ENCODE peak calls at places on chromosomes 13 and 19, in four cellular contexts. Q is NCI-H1417; H is hypothalamus; N is activated naive CD8-positive, alpha-beta T cell treated with anti-CD3 and anti-CD28 coated beads for 36 hours. J is an unnamed sample.

GRCh38 chr13:27794921-27795717 is 2.8 kb downstream of the GSX1 start:
- DNase-seq in Q (no peak), H (no peak), N (no peak), J (no peak)

GRCh38 chr13:30159446-30159839 is 147.9 kb downstream of the KATNAL1 start:
- DNase-seq in Q (no peak), H (no peak), N (peak; percentile 64), J (no peak)

GRCh38 chr19:4013886-4014540 is 6.5 kb downstream of the PIAS4 start:
- DNase-seq in Q (no peak), H (no peak), N (no peak), J (no peak)

GRCh38 chr19:16825312-16826168 is 3.7 kb upstream of the SIN3B start:
- DNase-seq in Q (no peak), H (no peak), N (no peak), J (peak; percentile 59)

GRCh38 chr19:2775556-2776430 is 7.3 kb downstream of the SGTA start:
- DNase-seq in Q (no peak), H (no peak), N (peak; percentile 78), J (no peak)

GRCh38 chr19:18453269-18454024 is 15.5 kb upstream of the ISYNA1 start:
- DNase-seq in Q (no peak), H (no peak), N (no peak), J (no peak)

GRCh38 chr19:748274-748598 is 2.7 kb upstream of the MISP start:
- DNase-seq in Q (no peak), H (no peak), N (no peak), J (no peak)

GRCh38 chr19:19403373-19403901 is 2.0 kb upstream of the GATAD2A start:
- DNase-seq in Q (peak; percentile 79), H (no peak), N (peak; percentile 31), J (no peak)

GRCh38 chr19:17483605-17484002 is 13.3 kb downstream of the SLC27A1 start:
- DNase-seq in Q (no peak), H (no peak), N (no peak), J (no peak)

GRCh38 chr13:80400164-80400767 is 59.3 kb upstream of the SPRY2 start:
- DNase-seq in Q (peak; percentile 68), H (no peak), N (no peak), J (no peak)

GRCh38 chr13:26759907-26760834 is at the start of gene GPR12:
- DNase-seq in Q (peak; percentile 43), H (no peak), N (peak; percentile 5), J (peak; percentile 14)

GRCh38 chr19:39645800-39646411 is 9.8 kb upstream of the LGALS16 start:
- DNase-seq in Q (no peak), H (no peak), N (peak; percentile 14), J (no peak)

GRCh38 chr13:109844396-109844795 is 58.0 kb upstream of the IRS2 start:
- DNase-seq in Q (peak; percentile 21), H (no peak), N (no peak), J (peak; percentile 64)

GRCh38 chr13:110506859-110507566 is 54.5 kb downstream of the RAB20 start:
- DNase-seq in Q (no peak), H (no peak), N (no peak), J (no peak)

GRCh38 chr19:58572818-58573657 is at the start of gene MZF1:
- DNase-seq in Q (no peak), H (no peak), N (peak; percentile 100), J (no peak)

GRCh38 chr19:41694831-41695635 is 7.0 kb upstream of the CEACAM7 start:
- DNase-seq in Q (no peak), H (no peak), N (no peak), J (no peak)

GRCh38 chr19:29596080-29596479 is 10.0 kb upstream of the POP4 start:
- DNase-seq in Q (peak; percentile 58), H (no peak), N (no peak), J (peak; percentile 24)

GRCh38 chr13:26390203-26390602 is 136.3 kb downstream of the CDK8 start:
- DNase-seq in Q (peak; percentile 1), H (no peak), N (no peak), J (no peak)

GRCh38 chr13:33678084-33678483 is 139.9 kb upstream of the RFC3 start:
- DNase-seq in Q (no peak), H (no peak), N (no peak), J (no peak)

GRCh38 chr19:18764591-18765051 is 26.5 kb downstream of the COMP start:
- DNase-seq in Q (no peak), H (no peak), N (no peak), J (peak; percentile 33)

GRCh38 chr13:50291611-50292010 is 276.4 kb downstream of the KCNRG start:
- DNase-seq in Q (no peak), H (no peak), N (no peak), J (no peak)

GRCh38 chr13:71087006-71087405 is 780.0 kb downstream of the DACH1 start:
- DNase-seq in Q (no peak), H (no peak), N (no peak), J (no peak)

GRCh38 chr19:19464339-19465098 is 50.8 kb downstream of the TSSK6 start:
- DNase-seq in Q (peak; percentile 7), H (no peak), N (no peak), J (no peak)

GRCh38 chr13:71368301-71368700 is 498.7 kb downstream of the DACH1 start:
- DNase-seq in Q (no peak), H (no peak), N (no peak), J (no peak)

GRCh38 chr13:71514900-71515598 is 352.0 kb downstream of the DACH1 start:
- DNase-seq in Q (no peak), H (no peak), N (no peak), J (no peak)

GRCh38 chr19:48858984-48859710 is 9.3 kb downstream of the PLEKHA4 start:
- DNase-seq in Q (no peak), H (no peak), N (peak; percentile 79), J (no peak)

GRCh38 chr13:40164137-40164536 is 502.3 kb downstream of the FOXO1 start:
- DNase-seq in Q (no peak), H (no peak), N (no peak), J (no peak)

J was measured in NCI-H2171 treated with DMSO at 0.1 percent for 48 hours.